ENCODE peak calls at places on chromosome 3, in nine cellular contexts. E is left ventricle myocardium inferior, R is A549, W is epithelial cell of esophagus, M is fibroblast of pulmonary artery, Q is HCT116, B is transverse colon, I is dorsolateral prefrontal cortex, S is astrocyte of the spinal cord. A is an unnamed sample.

GRCh38 chr3:171199473-171199829 is 172.9 kb upstream of the SLC2A2 start:
- DNase-seq in E (no peak), R (no peak), W (no peak), M (no peak), Q (no peak), B (no peak), I (no peak), S (no peak), A (no peak)

GRCh38 chr3:98962189-98962930 is 60.9 kb upstream of the DCBLD2 start:
- DNase-seq in E (no peak), R (peak; percentile 85), W (peak; percentile 93), M (peak; percentile 61), Q (peak; percentile 92), B (no peak), I (no peak), S (peak; percentile 97), A (peak; percentile 61)

GRCh38 chr3:31670722-31671121 is 138.0 kb downstream of the STT3B start:
- DNase-seq in E (no peak), R (no peak), W (no peak), M (no peak), Q (no peak), B (no peak), I (no peak), S (no peak), A (no peak)

GRCh38 chr3:23319913-23320312 is 116.8 kb downstream of the UBE2E2 start:
- DNase-seq in E (no peak), R (peak; percentile 5), W (no peak), M (peak; percentile 11), Q (no peak), B (no peak), I (no peak), S (no peak), A (no peak)

GRCh38 chr3:156643729-156644389 is 30.5 kb upstream of the TIPARP start:
- DNase-seq in E (no peak), R (no peak), W (no peak), M (peak; percentile 61), Q (no peak), B (peak; percentile 23), I (no peak), S (peak; percentile 48), A (peak; percentile 58)

GRCh38 chr3:81279481-81280273 is 481.8 kb downstream of the GBE1 start:
- DNase-seq in E (no peak), R (no peak), W (no peak), M (peak; percentile 35), Q (no peak), B (no peak), I (no peak), S (no peak), A (no peak)

GRCh38 chr3:53293867-53294266 is 38.0 kb upstream of the TKT start:
- DNase-seq in E (no peak), R (no peak), W (no peak), M (no peak), Q (no peak), B (no peak), I (no peak), S (no peak), A (no peak)

GRCh38 chr3:12449889-12450682 is 34.2 kb upstream of the TSEN2 start:
- DNase-seq in E (no peak), R (no peak), W (no peak), M (no peak), Q (no peak), B (no peak), I (no peak), S (no peak), A (no peak)

GRCh38 chr3:55097441-55097840 is 169.6 kb upstream of the LRTM1 start:
- DNase-seq in E (no peak), R (no peak), W (no peak), M (no peak), Q (no peak), B (no peak), I (no peak), S (no peak), A (no peak)

GRCh38 chr3:105827959-105828358 is 40.9 kb downstream of the CBLB start:
- DNase-seq in E (no peak), R (peak; percentile 84), W (peak; percentile 84), M (peak; percentile 90), Q (peak; percentile 73), B (peak; percentile 26), I (no peak), S (peak; percentile 93), A (peak; percentile 69)

GRCh38 chr3:102354818-102355515 is 79.8 kb upstream of the ZPLD1 start:
- DNase-seq in E (no peak), R (peak; percentile 47), W (peak; percentile 89), M (peak; percentile 76), Q (peak; percentile 12), B (no peak), I (no peak), S (peak; percentile 74), A (peak; percentile 73)

GRCh38 chr3:49401758-49402157 is 10.0 kb downstream of the RHOA start:
- DNase-seq in E (no peak), R (no peak), W (no peak), M (no peak), Q (no peak), B (no peak), I (no peak), S (no peak), A (no peak)

GRCh38 chr3:107222927-107223326 is 154.3 kb upstream of the CCDC54 start:
- DNase-seq in E (no peak), R (no peak), W (no peak), M (peak; percentile 87), Q (no peak), B (no peak), I (no peak), S (no peak), A (peak; percentile 92)

GRCh38 chr3:116306720-116307119 is 138.6 kb downstream of the LSAMP start:
- DNase-seq in E (no peak), R (no peak), W (no peak), M (no peak), Q (no peak), B (no peak), I (no peak), S (no peak), A (no peak)

GRCh38 chr3:14472471-14473351 is 67.4 kb downstream of the GRIP2 start:
- DNase-seq in E (no peak), R (peak; percentile 44), W (peak; percentile 84), M (peak; percentile 85), Q (peak; percentile 32), B (peak; percentile 23), I (no peak), S (peak; percentile 90), A (peak; percentile 92)

GRCh38 chr3:122458992-122459391 is 43.1 kb upstream of the WDR5B start:
- DNase-seq in E (no peak), R (peak; percentile 62), W (peak; percentile 60), M (peak; percentile 77), Q (peak; percentile 23), B (no peak), I (no peak), S (peak; percentile 72), A (peak; percentile 75)

GRCh38 chr3:79724206-79724605 is 43.6 kb downstream of the ROBO1 start:
- DNase-seq in E (no peak), R (peak; percentile 6), W (no peak), M (no peak), Q (no peak), B (no peak), I (no peak), S (no peak), A (no peak)

GRCh38 chr3:183515968-183516851 is 39.3 kb downstream of the KLHL6 start:
- DNase-seq in E (no peak), R (no peak), W (peak; percentile 53), M (no peak), Q (no peak), B (peak; percentile 59), I (no peak), S (no peak), A (no peak)

GRCh38 chr3:30081904-30082303 is 524.5 kb upstream of the TGFBR2 start:
- DNase-seq in E (no peak), R (peak; percentile 8), W (no peak), M (no peak), Q (no peak), B (peak; percentile 88), I (no peak), S (no peak), A (no peak)

GRCh38 chr3:63791974-63792373 is 27.1 kb upstream of the C3orf49 start:
- DNase-seq in E (no peak), R (peak; percentile 10), W (peak; percentile 84), M (peak; percentile 76), Q (no peak), B (no peak), I (no peak), S (peak; percentile 36), A (peak; percentile 81)

DNA sequence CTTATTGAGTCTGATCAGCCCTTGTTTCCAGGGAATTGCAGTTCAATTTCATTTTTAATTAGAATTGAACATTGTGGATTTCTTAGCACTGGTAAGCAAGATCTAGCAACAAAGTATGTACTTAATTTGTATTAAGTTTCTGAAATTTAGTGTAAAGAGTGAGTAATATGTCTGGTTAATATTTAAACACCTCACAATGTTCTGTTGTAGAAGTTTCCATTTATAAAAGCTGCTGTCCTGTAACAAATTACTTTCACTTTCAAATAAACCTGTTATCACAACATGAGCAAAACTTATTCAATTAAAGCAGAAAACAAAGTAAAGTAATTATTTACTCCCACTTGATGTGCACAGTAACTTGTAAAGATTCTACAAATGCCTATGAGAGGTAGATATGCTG is 448.5 kb downstream of the NAALADL2 start:
- DNase-seq in E (no peak), R (no peak), W (no peak), M (no peak), Q (no peak), B (no peak), I (no peak), S (no peak), A (no peak)
- H3K4me3 ChIP-seq in E (peak overlapping the region; percentile 32), R (no peak overlapping the region), W (no peak overlapping the region), M (no peak overlapping the region), Q (no peak overlapping the region), B (no peak overlapping the region), I (no peak overlapping the region), S (no peak overlapping the region), A (no peak overlapping the region)

GRCh38 chr3:8501388-8502131 is at the start of gene LMCD1:
- DNase-seq in E (peak; percentile 96), R (peak; percentile 97), W (peak; percentile 95), M (peak; percentile 97), Q (peak; percentile 83), B (peak; percentile 95), I (peak; percentile 99), S (peak; percentile 98), A (peak; percentile 97)
- H3K4me3 ChIP-seq in E (peak within 1 kb of the TSS; percentile 67), R (peak within 1 kb of the TSS; percentile 51), W (peak within 1 kb of the TSS; percentile 51), M (peak within 1 kb of the TSS; percentile 63), Q (peak within 1 kb of the TSS; percentile 51), B (peak within 1 kb of the TSS; percentile 58), I (peak within 1 kb of the TSS; percentile 67), S (peak within 1 kb of the TSS; percentile 53), A (peak within 1 kb of the TSS; percentile 73)

DNA sequence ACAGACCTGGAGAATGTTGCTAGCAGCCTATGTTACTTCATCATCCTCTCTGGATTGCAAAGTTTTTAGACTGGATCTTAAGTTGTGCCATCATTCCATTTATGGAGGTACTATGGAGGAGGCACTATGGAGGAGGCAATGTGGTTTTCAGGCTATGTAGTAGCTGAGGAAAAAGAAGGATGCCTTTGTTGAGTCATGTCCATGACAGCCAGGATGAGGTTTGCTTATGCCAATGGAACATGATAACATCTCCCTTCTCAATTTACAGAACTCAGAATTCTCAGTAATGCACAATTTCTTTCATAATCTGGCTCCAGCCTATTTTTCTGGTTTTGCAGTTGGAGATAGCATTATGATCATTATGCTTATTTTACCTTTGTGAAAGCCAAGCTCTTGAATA is 65.9 kb upstream of the TMEM108 start:
- DNase-seq in E (no peak), R (no peak), W (no peak), M (peak; percentile 42), Q (no peak), B (no peak), I (no peak), S (peak; percentile 31), A (no peak)
- H3K4me3 ChIP-seq in E (no peak overlapping the region), R (no peak overlapping the region), W (no peak overlapping the region), M (no peak overlapping the region), Q (no peak overlapping the region), B (no peak overlapping the region), I (no peak overlapping the region), S (no peak overlapping the region), A (no peak overlapping the region)

GRCh38 chr3:139173372-139174108 is 128.8 kb upstream of the PRR23C start:
- DNase-seq in E (no peak), R (peak; percentile 2), W (peak; percentile 11), M (peak; percentile 11), Q (no peak), B (peak; percentile 32), I (no peak), S (peak; percentile 49), A (peak; percentile 31)
- H3K4me3 ChIP-seq in E (peak overlapping the region; percentile 7), R (peak overlapping the region; percentile 12), W (no peak overlapping the region), M (no peak overlapping the region), Q (no peak overlapping the region), B (peak overlapping the region; percentile 27), I (peak overlapping the region; percentile 46), S (peak overlapping the region; percentile 17), A (peak overlapping the region; percentile 39)